ENCODE peak calls at places on chromosome 9, in eight cellular contexts. One of them, this sample, is unnamed.
A peak's percentile ranks its signal among the peaks of the same experiment; 100 is the strongest.

GRCh38 chr9:115758441-115758840 is 395.1 kb upstream of the PAPPA start:
- DNase-seq in tibial nerve: no peak
- DNase-seq in mucosa of descending colon: no peak
- DNase-seq in K562: no peak
- DNase-seq in pancreas: no peak
- DNase-seq in lower leg skin: no peak
- DNase-seq in IMR-90: no peak
- DNase-seq in AG04449: no peak
- DNase-seq in this sample: no peak

GRCh38 chr9:124489222-124489621 is 18.0 kb downstream of the NR5A1 start:
- DNase-seq in tibial nerve: no peak
- DNase-seq in mucosa of descending colon: no peak
- DNase-seq in K562: no peak
- DNase-seq in pancreas: no peak
- DNase-seq in lower leg skin: no peak
- DNase-seq in IMR-90: peak; percentile 7
- DNase-seq in AG04449: peak; percentile 31
- DNase-seq in this sample: no peak

GRCh38 chr9:114386886-114387677 is 700 bp downstream of the AKNA start:
- DNase-seq in tibial nerve: no peak
- DNase-seq in mucosa of descending colon: peak; percentile 75
- DNase-seq in K562: no peak
- DNase-seq in pancreas: no peak
- DNase-seq in lower leg skin: no peak
- DNase-seq in IMR-90: peak; percentile 17
- DNase-seq in AG04449: no peak
- DNase-seq in this sample: peak; percentile 86

GRCh38 chr9:98552306-98552705 is 156.4 kb downstream of the GABBR2 start:
- DNase-seq in tibial nerve: no peak
- DNase-seq in mucosa of descending colon: no peak
- DNase-seq in K562: no peak
- DNase-seq in pancreas: no peak
- DNase-seq in lower leg skin: no peak
- DNase-seq in IMR-90: peak; percentile 75
- DNase-seq in AG04449: no peak
- DNase-seq in this sample: no peak

GRCh38 chr9:124286292-124286931 is 28.7 kb downstream of the NEK6 start:
- DNase-seq in tibial nerve: no peak
- DNase-seq in mucosa of descending colon: peak; percentile 78
- DNase-seq in K562: no peak
- DNase-seq in pancreas: no peak
- DNase-seq in lower leg skin: no peak
- DNase-seq in IMR-90: peak; percentile 98
- DNase-seq in AG04449: no peak
- DNase-seq in this sample: peak; percentile 73

GRCh38 chr9:108775901-108776306 is 79.9 kb downstream of the ACTL7B start:
- DNase-seq in tibial nerve: peak; percentile 17
- DNase-seq in mucosa of descending colon: no peak
- DNase-seq in K562: no peak
- DNase-seq in pancreas: no peak
- DNase-seq in lower leg skin: no peak
- DNase-seq in IMR-90: no peak
- DNase-seq in AG04449: no peak
- DNase-seq in this sample: no peak

GRCh38 chr9:35108461-35108860 is 5.5 kb upstream of the STOML2 start:
- DNase-seq in tibial nerve: no peak
- DNase-seq in mucosa of descending colon: no peak
- DNase-seq in K562: no peak
- DNase-seq in pancreas: no peak
- DNase-seq in lower leg skin: no peak
- DNase-seq in IMR-90: no peak
- DNase-seq in AG04449: no peak
- DNase-seq in this sample: no peak

GRCh38 chr9:35538361-35539234 is 48.7 kb downstream of the RUSC2 start:
- DNase-seq in tibial nerve: peak; percentile 56
- DNase-seq in mucosa of descending colon: peak; percentile 37
- DNase-seq in K562: no peak
- DNase-seq in pancreas: peak; percentile 57
- DNase-seq in lower leg skin: no peak
- DNase-seq in IMR-90: peak; percentile 82
- DNase-seq in AG04449: no peak
- DNase-seq in this sample: peak; percentile 87

GRCh38 chr9:35861161-35861897 is 8.9 kb downstream of the OR13J1 start:
- DNase-seq in tibial nerve: no peak
- DNase-seq in mucosa of descending colon: no peak
- DNase-seq in K562: no peak
- DNase-seq in pancreas: no peak
- DNase-seq in lower leg skin: peak; percentile 11
- DNase-seq in IMR-90: no peak
- DNase-seq in AG04449: no peak
- DNase-seq in this sample: no peak

GRCh38 chr9:128579194-128579593 is 26.8 kb downstream of the SPTAN1 start:
- DNase-seq in tibial nerve: no peak
- DNase-seq in mucosa of descending colon: no peak
- DNase-seq in K562: no peak
- DNase-seq in pancreas: no peak
- DNase-seq in lower leg skin: no peak
- DNase-seq in IMR-90: no peak
- DNase-seq in AG04449: no peak
- DNase-seq in this sample: no peak

GRCh38 chr9:18447131-18447530 is 26.8 kb upstream of the ADAMTSL1 start:
- DNase-seq in tibial nerve: peak; percentile 24
- DNase-seq in mucosa of descending colon: no peak
- DNase-seq in K562: no peak
- DNase-seq in pancreas: no peak
- DNase-seq in lower leg skin: peak; percentile 74
- DNase-seq in IMR-90: no peak
- DNase-seq in AG04449: no peak
- DNase-seq in this sample: no peak

GRCh38 chr9:130962418-130963316 is 23.6 kb upstream of the FIBCD1 start:
- DNase-seq in tibial nerve: no peak
- DNase-seq in mucosa of descending colon: no peak
- DNase-seq in K562: peak; percentile 40
- DNase-seq in pancreas: no peak
- DNase-seq in lower leg skin: peak; percentile 60
- DNase-seq in IMR-90: peak; percentile 95
- DNase-seq in AG04449: peak; percentile 83
- DNase-seq in this sample: peak; percentile 68

GRCh38 chr9:77897292-77897691 is 134.3 kb downstream of the GNAQ start:
- DNase-seq in tibial nerve: no peak
- DNase-seq in mucosa of descending colon: no peak
- DNase-seq in K562: no peak
- DNase-seq in pancreas: no peak
- DNase-seq in lower leg skin: no peak
- DNase-seq in IMR-90: peak; percentile 15
- DNase-seq in AG04449: no peak
- DNase-seq in this sample: no peak

GRCh38 chr9:108166509-108166908 is 676.9 kb upstream of the KLF4 start:
- DNase-seq in tibial nerve: no peak
- DNase-seq in mucosa of descending colon: no peak
- DNase-seq in K562: no peak
- DNase-seq in pancreas: no peak
- DNase-seq in lower leg skin: no peak
- DNase-seq in IMR-90: no peak
- DNase-seq in AG04449: no peak
- DNase-seq in this sample: no peak

GRCh38 chr9:21392270-21392669 is 7.1 kb upstream of the IFNA2 start:
- DNase-seq in tibial nerve: no peak
- DNase-seq in mucosa of descending colon: no peak
- DNase-seq in K562: no peak
- DNase-seq in pancreas: no peak
- DNase-seq in lower leg skin: no peak
- DNase-seq in IMR-90: no peak
- DNase-seq in AG04449: no peak
- DNase-seq in this sample: no peak

GRCh38 chr9:87184956-87185642 is 237.8 kb upstream of the GAS1 start:
- DNase-seq in tibial nerve: no peak
- DNase-seq in mucosa of descending colon: no peak
- DNase-seq in K562: no peak
- DNase-seq in pancreas: no peak
- DNase-seq in lower leg skin: no peak
- DNase-seq in IMR-90: peak; percentile 37
- DNase-seq in AG04449: no peak
- DNase-seq in this sample: no peak

GRCh38 chr9:17269799-17270198 is 135.0 kb downstream of the CNTLN start:
- DNase-seq in tibial nerve: no peak
- DNase-seq in mucosa of descending colon: no peak
- DNase-seq in K562: no peak
- DNase-seq in pancreas: no peak
- DNase-seq in lower leg skin: no peak
- DNase-seq in IMR-90: no peak
- DNase-seq in AG04449: no peak
- DNase-seq in this sample: no peak

GRCh38 chr9:79329861-79330260 is 241.9 kb upstream of the TLE4 start:
- DNase-seq in tibial nerve: no peak
- DNase-seq in mucosa of descending colon: no peak
- DNase-seq in K562: no peak
- DNase-seq in pancreas: no peak
- DNase-seq in lower leg skin: no peak
- DNase-seq in IMR-90: no peak
- DNase-seq in AG04449: no peak
- DNase-seq in this sample: no peak

GRCh38 chr9:23674016-23674585 is 151.9 kb downstream of the ELAVL2 start:
- DNase-seq in tibial nerve: no peak
- DNase-seq in mucosa of descending colon: no peak
- DNase-seq in K562: no peak
- DNase-seq in pancreas: no peak
- DNase-seq in lower leg skin: no peak
- DNase-seq in IMR-90: no peak
- DNase-seq in AG04449: no peak
- DNase-seq in this sample: no peak

GRCh38 chr9:122236681-122237080 is 7.9 kb upstream of the LHX6 start:
- DNase-seq in tibial nerve: no peak
- DNase-seq in mucosa of descending colon: no peak
- DNase-seq in K562: no peak
- DNase-seq in pancreas: no peak
- DNase-seq in lower leg skin: no peak
- DNase-seq in IMR-90: peak; percentile 30
- DNase-seq in AG04449: no peak
- DNase-seq in this sample: no peak

GRCh38 chr9:131296906-131297500 is 7.5 kb downstream of the PLPP7 start:
- DNase-seq in tibial nerve: no peak
- DNase-seq in mucosa of descending colon: no peak
- DNase-seq in K562: peak; percentile 40
- DNase-seq in pancreas: no peak
- DNase-seq in lower leg skin: no peak
- DNase-seq in IMR-90: no peak
- DNase-seq in AG04449: no peak
- DNase-seq in this sample: no peak

GRCh38 chr9:113355197-113355596 is 5.9 kb downstream of the BSPRY start:
- DNase-seq in tibial nerve: no peak
- DNase-seq in mucosa of descending colon: no peak
- DNase-seq in K562: peak; percentile 68
- DNase-seq in pancreas: no peak
- DNase-seq in lower leg skin: no peak
- DNase-seq in IMR-90: peak; percentile 12
- DNase-seq in AG04449: no peak
- DNase-seq in this sample: no peak
- TF ChIP-seq CTCF in tibial nerve: no peak
- TF ChIP-seq CTCF in mucosa of descending colon: no peak
- TF ChIP-seq CTCF in K562: peak; percentile 73
- TF ChIP-seq CTCF in pancreas: no peak
- TF ChIP-seq CTCF in lower leg skin: no peak
- TF ChIP-seq CTCF in IMR-90: peak; percentile 30
- TF ChIP-seq CTCF in AG04449: no peak
- TF ChIP-seq CTCF in this sample: no peak

DNA sequence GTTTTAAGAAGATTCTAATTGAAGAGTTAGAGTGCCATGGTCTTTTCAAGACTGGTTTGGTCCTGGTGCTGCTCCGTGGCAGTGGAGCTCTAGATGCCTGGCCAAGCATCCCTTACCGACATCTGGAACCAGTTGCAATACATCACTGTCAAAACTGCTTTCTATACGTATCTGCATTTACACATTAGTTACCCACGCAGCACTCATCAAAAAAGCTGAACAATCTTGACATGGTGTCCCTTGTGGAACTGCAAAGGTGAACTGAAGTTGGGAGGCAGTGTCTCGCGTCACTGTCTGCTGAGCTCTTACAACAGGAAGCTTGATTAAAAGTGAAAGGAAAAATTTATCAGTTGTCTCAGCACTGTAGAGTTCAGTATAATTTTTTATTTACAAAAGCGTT is 82.6 kb downstream of the PBX3 start:
- DNase-seq in tibial nerve: no peak
- DNase-seq in mucosa of descending colon: peak; percentile 29
- DNase-seq in K562: no peak
- DNase-seq in pancreas: no peak
- DNase-seq in lower leg skin: peak; percentile 25
- DNase-seq in IMR-90: peak; percentile 12
- DNase-seq in AG04449: no peak
- DNase-seq in this sample: no peak
- H3K4me3 ChIP-seq in tibial nerve: peak overlapping the region; percentile 10
- H3K4me3 ChIP-seq in mucosa of descending colon: no peak overlapping the region
- H3K4me3 ChIP-seq in K562: no peak overlapping the region
- H3K4me3 ChIP-seq in pancreas: no peak overlapping the region
- H3K4me3 ChIP-seq in lower leg skin: no peak overlapping the region
- H3K4me3 ChIP-seq in IMR-90: peak overlapping the region; percentile 51
- H3K4me3 ChIP-seq in AG04449: peak overlapping the region; percentile 54
- H3K4me3 ChIP-seq in this sample: peak overlapping the region; percentile 26

DNA sequence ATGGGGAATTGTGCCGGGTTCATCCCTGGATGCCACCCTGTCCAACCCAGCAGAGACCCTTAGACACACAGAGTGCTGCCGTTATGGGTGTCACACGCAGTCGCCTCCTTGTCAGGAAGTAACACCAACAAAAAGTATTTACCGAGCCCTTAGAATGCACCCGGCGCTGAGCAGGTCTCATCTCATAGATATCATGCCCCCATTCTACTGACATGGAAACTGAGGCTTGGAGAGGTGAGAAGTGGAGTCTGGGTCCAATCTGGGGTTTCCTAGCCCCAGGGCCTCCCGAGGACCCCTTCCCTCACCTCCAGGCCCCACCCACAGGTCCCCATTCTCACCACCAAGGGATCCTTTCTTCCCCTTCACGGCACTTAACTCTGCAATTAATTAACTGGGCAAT is 36.8 kb upstream of the BARHL1 start:
- DNase-seq in tibial nerve: no peak
- DNase-seq in mucosa of descending colon: no peak
- DNase-seq in K562: no peak
- DNase-seq in pancreas: no peak
- DNase-seq in lower leg skin: no peak
- DNase-seq in IMR-90: no peak
- DNase-seq in AG04449: no peak
- DNase-seq in this sample: no peak
- TF ChIP-seq CTCF in tibial nerve: no peak
- TF ChIP-seq CTCF in mucosa of descending colon: no peak
- TF ChIP-seq CTCF in K562: no peak
- TF ChIP-seq CTCF in pancreas: no peak
- TF ChIP-seq CTCF in lower leg skin: no peak
- TF ChIP-seq CTCF in IMR-90: no peak
- TF ChIP-seq CTCF in AG04449: no peak
- TF ChIP-seq CTCF in this sample: no peak

DNA sequence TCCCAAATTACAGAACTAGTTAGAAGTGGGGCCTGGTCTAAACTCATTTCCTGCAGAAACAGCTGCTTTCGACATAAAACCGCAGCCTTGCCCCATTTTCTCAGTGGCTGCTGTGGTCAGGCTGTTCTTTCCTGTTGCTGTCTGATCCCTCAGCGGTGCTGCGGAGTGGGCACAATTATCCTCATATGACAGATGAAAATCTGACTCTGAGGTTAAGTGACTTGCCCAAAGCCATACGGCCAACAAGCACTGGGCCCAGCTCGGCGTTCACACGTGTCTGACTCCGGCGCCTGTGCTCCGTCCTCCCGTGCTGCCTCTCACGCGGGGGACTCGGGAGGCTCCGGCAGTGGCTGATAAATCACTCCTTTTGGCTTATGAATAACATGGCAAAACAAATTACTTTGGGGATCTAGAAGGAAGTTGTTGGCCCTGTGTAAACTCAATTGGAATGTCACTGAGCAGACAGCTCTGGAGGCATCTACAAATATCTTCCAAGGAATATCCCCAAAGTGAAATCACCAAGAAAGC is 142.6 kb upstream of the LMX1B start:
- DNase-seq in tibial nerve: peak; percentile 80
- DNase-seq in mucosa of descending colon: peak; percentile 71
- DNase-seq in K562: no peak
- DNase-seq in pancreas: no peak
- DNase-seq in lower leg skin: peak; percentile 87
- DNase-seq in IMR-90: peak; percentile 52
- DNase-seq in AG04449: peak; percentile 53
- DNase-seq in this sample: peak; percentile 86
- H3K4me3 ChIP-seq in tibial nerve: no peak overlapping the region
- H3K4me3 ChIP-seq in mucosa of descending colon: no peak overlapping the region
- H3K4me3 ChIP-seq in K562: no peak overlapping the region
- H3K4me3 ChIP-seq in pancreas: no peak overlapping the region
- H3K4me3 ChIP-seq in lower leg skin: no peak overlapping the region
- H3K4me3 ChIP-seq in IMR-90: no peak overlapping the region
- H3K4me3 ChIP-seq in AG04449: peak overlapping the region; percentile 19
- H3K4me3 ChIP-seq in this sample: no peak overlapping the region